ENCODE peak calls at places on chromosomes 7 and 10, in ten cellular contexts. R is transverse colon; M is NCI-H2171 treated with DMSO at 0.1 percent for 48 hours; Y is activated CD8-positive, alpha-beta T cell treated with anti-CD3 and anti-CD28 coated beads for 36 hours; E is ovary; O is activated CD8-positive, alpha-beta memory T cell treated with anti-CD3 and anti-CD28 coated beads for 24 hours; W is GOT3; Q is endothelial cell; J is spleen; X is GM12865. F is an unnamed sample.

GRCh38 chr7:45407730-45408406 is 166.3 kb upstream of the ADCY1 start:
- DNase-seq in R (no peak), M (no peak), Y (no peak), E (no peak), O (no peak), W (no peak), Q (peak), J (no peak), X (no peak), F (no peak)

GRCh38 chr7:71385362-71385761 is 253.4 kb downstream of the GALNT17 start:
- DNase-seq in R (no peak), M (no peak), Y (no peak), E (no peak), O (no peak), W (no peak), Q (no peak), J (no peak), X (no peak), F (no peak)

GRCh38 chr7:139731802-139732470 is 45.9 kb downstream of the HIPK2 start:
- DNase-seq in R (peak), M (no peak), Y (no peak), E (peak), O (no peak), W (peak), Q (no peak), J (no peak), X (no peak), F (no peak)

GRCh38 chr10:47026301-47027107 is 115.3 kb downstream of the PTPN20 start:
- DNase-seq in R (peak), M (no peak), Y (no peak), E (no peak), O (peak), W (no peak), Q (peak), J (peak), X (no peak), F (no peak)

GRCh38 chr10:122344741-122345258 is 29.7 kb upstream of the PLEKHA1 start:
- DNase-seq in R (peak), M (no peak), Y (peak), E (no peak), O (peak), W (no peak), Q (no peak), J (no peak), X (no peak), F (no peak)

GRCh38 chr10:62016477-62017140 is 115.1 kb downstream of the ARID5B start:
- DNase-seq in R (no peak), M (no peak), Y (no peak), E (no peak), O (no peak), W (no peak), Q (no peak), J (no peak), X (no peak), F (no peak)

GRCh38 chr10:24721254-24722106 is 2.2 kb downstream of the ARHGAP21 start:
- DNase-seq in R (peak), M (no peak), Y (no peak), E (peak), O (no peak), W (no peak), Q (peak), J (peak), X (no peak), F (no peak)

GRCh38 chr10:115082521-115082920 is 10.6 kb upstream of the ATRNL1 start:
- DNase-seq in R (no peak), M (no peak), Y (no peak), E (no peak), O (no peak), W (no peak), Q (no peak), J (no peak), X (no peak), F (no peak)

GRCh38 chr10:131531265-131532190 is 220.0 kb upstream of the TCERG1L start:
- DNase-seq in R (no peak), M (no peak), Y (no peak), E (no peak), O (no peak), W (no peak), Q (no peak), J (no peak), X (no peak), F (no peak)

GRCh38 chr7:131538071-131538790 is 18.2 kb downstream of the PODXL start:
- DNase-seq in R (no peak), M (no peak), Y (no peak), E (no peak), O (no peak), W (no peak), Q (no peak), J (peak), X (no peak), F (no peak)

GRCh38 chr7:135558337-135558767 is 635 bp downstream of the NUP205 start:
- DNase-seq in R (peak), M (peak), Y (peak), E (peak), O (peak), W (no peak), Q (peak), J (peak), X (peak), F (peak)

GRCh38 chr7:150927157-150927953 is 50.8 kb downstream of the KCNH2 start:
- DNase-seq in R (no peak), M (no peak), Y (no peak), E (no peak), O (peak), W (no peak), Q (no peak), J (no peak), X (no peak), F (no peak)

GRCh38 chr7:105589221-105590077 is 8.2 kb upstream of the EFCAB10 start:
- DNase-seq in R (peak), M (peak), Y (peak), E (peak), O (peak), W (no peak), Q (peak), J (no peak), X (peak), F (peak)

GRCh38 chr10:30813872-30814471 is 184.4 kb upstream of the LYZL2 start:
- DNase-seq in R (no peak), M (no peak), Y (no peak), E (no peak), O (no peak), W (no peak), Q (no peak), J (no peak), X (no peak), F (no peak)

GRCh38 chr7:135976312-135977019 is 693 bp downstream of the MTPN start:
- DNase-seq in R (peak), M (peak), Y (peak), E (no peak), O (no peak), W (no peak), Q (peak), J (peak), X (peak), F (no peak)

F was measured in stimulated activated effector memory CD8-positive, alpha-beta T cell treated with anti-CD3 and anti-CD28 coated beads, Interleukin-12 subunit alpha, Interleukin-12 subunit beta, amount 100 ng/mL, for 72 hours.